ENCODE peak calls at places on chromosomes 3 and 15, in six cellular contexts. V is fibroblast of lung, U is GM12865, R is glutamatergic neuron, H is PC-3, S is bronchial epithelial cell. X is an unnamed sample.

GRCh38 chr3:101381809-101382208 is 61.4 kb upstream of the IMPG2 start:
- DNase-seq in V (peak), U (peak), R (no peak), H (peak), S (peak), X (no peak)

GRCh38 chr3:189995129-189995528 is 125.6 kb downstream of the P3H2 start:
- DNase-seq in V (peak), U (peak), R (peak), H (no peak), S (no peak), X (no peak)

GRCh38 chr3:139355502-139355901 is 11.7 kb downstream of the MRPS22 start:
- DNase-seq in V (peak), U (no peak), R (no peak), H (no peak), S (no peak), X (peak)

GRCh38 chr3:181716916-181717315 is 5.2 kb downstream of the SOX2 start:
- DNase-seq in V (no peak), U (no peak), R (no peak), H (no peak), S (peak), X (no peak)

GRCh38 chr3:115239717-115240116 is 92.6 kb upstream of the ZBTB20 start:
- DNase-seq in V (peak), U (no peak), R (peak), H (peak), S (peak), X (peak)

GRCh38 chr3:196568246-196569002 is at the start of the genes FBXO45 and WDR53:
- DNase-seq in V (peak), U (peak), R (peak), H (peak), S (peak), X (peak)

GRCh38 chr15:66483131-66483566 is 14.4 kb downstream of the SNAPC5 start:
- DNase-seq in V (peak), U (no peak), R (no peak), H (peak), S (no peak), X (no peak)

GRCh38 chr3:61903074-61903473 is 341.7 kb downstream of the PTPRG start:
- DNase-seq in V (no peak), U (no peak), R (no peak), H (no peak), S (no peak), X (no peak)

GRCh38 chr3:33439421-33440327 is 531 bp downstream of the UBP1 start:
- DNase-seq in V (peak), U (peak), R (peak), H (peak), S (peak), X (no peak)

GRCh38 chr3:151037746-151038145 is 47.7 kb upstream of the MED12L start:
- DNase-seq in V (peak), U (no peak), R (no peak), H (peak), S (peak), X (peak)

GRCh38 chr3:18100126-18100525 is 325.0 kb downstream of the SATB1 start:
- DNase-seq in V (no peak), U (no peak), R (no peak), H (peak), S (peak), X (no peak)

GRCh38 chr3:57977755-57978715 is 30.2 kb upstream of the FLNB start:
- DNase-seq in V (no peak), U (no peak), R (no peak), H (peak), S (peak), X (no peak)

GRCh38 chr3:73270839-73271483 is 209.5 kb downstream of the EBLN2 start:
- DNase-seq in V (peak), U (no peak), R (peak), H (no peak), S (no peak), X (peak)

GRCh38 chr3:16048435-16049318 is 125.8 kb upstream of the GALNT15 start:
- DNase-seq in V (peak), U (peak), R (no peak), H (peak), S (peak), X (no peak)

GRCh38 chr15:101135532-101136166 is 116.2 kb downstream of the CHSY1 start:
- DNase-seq in V (no peak), U (peak), R (no peak), H (no peak), S (no peak), X (no peak)

GRCh38 chr15:63035977-63036376 is 6.6 kb upstream of the TPM1 start:
- DNase-seq in V (no peak), U (no peak), R (no peak), H (no peak), S (peak), X (no peak)
- TF ChIP-seq CTCF in V (no peak), U (no peak), R (no peak), H (no peak), S (peak), X (no peak)

GRCh38 chr3:126773783-126774182 is 69.7 kb downstream of the CHCHD6 start:
- DNase-seq in V (no peak), U (no peak), R (no peak), H (peak), S (peak), X (no peak)
- TF ChIP-seq CTCF in V (no peak), U (no peak), R (no peak), H (no peak), S (no peak), X (no peak)

GRCh38 chr3:108322352-108322751 is 26.0 kb downstream of the HHLA2 start:
- DNase-seq in V (no peak), U (peak), R (no peak), H (no peak), S (no peak), X (no peak)
- TF ChIP-seq CTCF in V (no peak), U (no peak), R (no peak), H (no peak), S (no peak), X (no peak)

GRCh38 chr15:33201376-33202189 is 7.1 kb upstream of the FMN1 start:
- DNase-seq in V (peak), U (peak), R (peak), H (peak), S (peak), X (no peak)
- TF ChIP-seq CTCF in V (no peak), U (no peak), R (peak), H (peak), S (peak), X (no peak)

DNA sequence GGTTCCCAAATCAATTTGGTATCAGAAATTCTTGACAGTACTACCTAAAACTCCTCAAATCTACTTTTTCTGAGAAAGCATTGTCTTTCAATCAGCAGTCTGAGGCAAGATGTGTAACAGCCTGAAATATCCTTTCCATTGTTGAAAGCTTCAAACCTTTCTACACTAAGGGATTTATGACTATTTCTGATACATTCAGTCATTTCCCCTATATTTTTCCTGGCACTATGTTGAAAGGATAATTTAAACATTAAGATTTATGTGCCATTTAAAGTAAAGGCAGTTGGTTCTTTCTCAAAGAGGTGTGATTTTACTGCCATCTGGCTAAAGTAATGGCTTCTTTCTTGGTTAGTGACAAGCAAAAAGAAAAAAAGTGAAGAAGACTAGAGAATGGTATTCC is 249.7 kb upstream of the COL8A1 start:
- DNase-seq in V (no peak), U (no peak), R (no peak), H (no peak), S (no peak), X (no peak)
- TF ChIP-seq CTCF in V (no peak), U (no peak), R (no peak), H (no peak), S (no peak), X (no peak)